ENCODE peak calls at places on chromosomes 4 and X, in four cellular contexts. T is pancreas; Q is brain microvascular endothelial cell; Z is CD8-positive, alpha-beta T cell. C is an unnamed sample.

GRCh38 chr4:157447195-157447594 is 226.7 kb downstream of the GRIA2 start:
- DNase-seq in Z (no peak), Q (no peak), T (no peak), C (peak; percentile 51)

GRCh38 chr4:183483997-183484396 is 20.9 kb upstream of the ING2 start:
- DNase-seq in T (no peak), Z (no peak), Q (no peak), C (no peak)

GRCh38 chr4:47198791-47199190 is 167.4 kb downstream of the GABRB1 start:
- DNase-seq in Q (no peak), Z (no peak), T (no peak), C (no peak)

GRCh38 chr4:17558941-17559708 is 17.9 kb upstream of the LAP3 start:
- DNase-seq in Z (no peak), T (no peak), Q (no peak), C (no peak)

GRCh38 chr4:122584517-122584916 is 36.3 kb downstream of the IL21 start:
- DNase-seq in T (no peak), Z (no peak), Q (peak; percentile 71), C (peak; percentile 66)

GRCh38 chrX:40607381-40607780 is 15.8 kb upstream of the MPC1L start:
- DNase-seq in Q (no peak), Z (no peak), T (no peak), C (no peak)

GRCh38 chr4:76430519-76431388 is 4.3 kb upstream of the SHROOM3 start:
- DNase-seq in Q (peak; percentile 37), T (no peak), Z (no peak), C (peak; percentile 73)

GRCh38 chr4:143391261-143391660 is 54.6 kb downstream of the GAB1 start:
- DNase-seq in T (no peak), Z (no peak), Q (no peak), C (no peak)

GRCh38 chr4:170339522-170339921 is 249.8 kb upstream of the AADAT start:
- DNase-seq in T (no peak), Z (no peak), Q (no peak), C (no peak)

GRCh38 chr4:175671491-175671934 is 140.6 kb downstream of the GPM6A start:
- DNase-seq in Z (no peak), T (no peak), Q (no peak), C (no peak)

GRCh38 chr4:42306221-42307109 is 90.8 kb upstream of the SHISA3 start:
- DNase-seq in Q (no peak), Z (no peak), T (no peak), C (no peak)

GRCh38 chrX:49287665-49288064 is 15.8 kb upstream of the GAGE10 start:
- DNase-seq in Z (no peak), T (no peak), Q (no peak), C (no peak)

GRCh38 chr4:145709843-145710242 is 29.9 kb downstream of the C4orf51 start:
- DNase-seq in T (no peak), Q (peak; percentile 86), Z (no peak), C (peak; percentile 86)

GRCh38 chrX:83819304-83819703 is 41.6 kb upstream of the CYLC1 start:
- DNase-seq in Z (no peak), T (no peak), Q (no peak), C (no peak)

GRCh38 chrX:50075630-50076349 is 125.0 kb downstream of the AKAP4 start:
- DNase-seq in Z (no peak), Q (no peak), T (no peak), C (no peak)

GRCh38 chrX:109695637-109696036 is 37.4 kb downstream of the ACSL4 start:
- DNase-seq in Z (no peak), T (no peak), Q (no peak), C (no peak)

GRCh38 chr4:183639291-183639690 is 19.7 kb downstream of the RWDD4 start:
- DNase-seq in T (no peak), Z (no peak), Q (no peak), C (no peak)

GRCh38 chr4:3865986-3866812 is 100.0 kb downstream of the ADRA2C start:
- DNase-seq in Z (no peak), Q (no peak), T (no peak), C (no peak)

GRCh38 chr4:158605393-158605792 is 66.3 kb downstream of the C4orf46 start:
- DNase-seq in T (no peak), Q (no peak), Z (no peak), C (no peak)

GRCh38 chrX:130529531-130529930 is 127.7 kb downstream of the RBMX2 start:
- DNase-seq in Q (no peak), Z (no peak), T (no peak), C (no peak)

GRCh38 chr4:155953151-155954117 is at the start of gene CTSO:
- DNase-seq in Z (peak; percentile 39), Q (peak; percentile 81), T (peak; percentile 66), C (peak; percentile 88)

GRCh38 chrX:152915541-152916241 is 17.8 kb downstream of the ZNF185 start:
- DNase-seq in T (no peak), Z (no peak), Q (peak; percentile 65), C (peak; percentile 52)

GRCh38 chrX:24646745-24647182 is 383 bp downstream of the PCYT1B start:
- DNase-seq in Q (no peak), T (no peak), Z (no peak), C (no peak)

GRCh38 chr4:168610911-168611530 is 114.2 kb downstream of the PALLD start:
- DNase-seq in Z (no peak), Q (no peak), T (no peak), C (no peak)

GRCh38 chr4:22962186-22962786 is 269.5 kb downstream of the GBA3 start:
- DNase-seq in Z (no peak), T (no peak), Q (peak; percentile 7), C (peak; percentile 58)

GRCh38 chrX:134764202-134764785 is 106.0 kb upstream of the PLAC1 start:
- DNase-seq in Q (no peak), Z (no peak), T (no peak), C (no peak)

GRCh38 chr4:86218721-86219481 is 141.0 kb downstream of the MAPK10 start:
- DNase-seq in Z (no peak), Q (peak; percentile 23), T (no peak), C (peak; percentile 38)

GRCh38 chr4:127732623-127733199 is 2.5 kb downstream of the SLC25A31 start:
- DNase-seq in Z (no peak), T (no peak), Q (peak; percentile 31), C (peak; percentile 13)

GRCh38 chr4:87716350-87717041 is 66.4 kb downstream of the DMP1 start:
- DNase-seq in Z (no peak), Q (no peak), T (no peak), C (no peak)

GRCh38 chrX:42797646-42798045 is 19.7 kb upstream of the PPP1R2C start:
- DNase-seq in Z (no peak), Q (no peak), T (no peak), C (no peak)

GRCh38 chrX:96684339-96685204 is at the start of gene DIAPH2:
- DNase-seq in Z (peak; percentile 34), Q (peak; percentile 78), T (peak; percentile 73), C (peak; percentile 78)

GRCh38 chr4:124738994-124739393 is 26.5 kb upstream of the ANKRD50 start:
- DNase-seq in T (no peak), Q (no peak), Z (no peak), C (no peak)

GRCh38 chr4:74023709-74024108 is 14.8 kb downstream of the CXCL3 start:
- DNase-seq in T (no peak), Z (no peak), Q (no peak), C (no peak)

GRCh38 chrX:16712116-16712824 is at the start of gene CTPS2:
- DNase-seq in Z (no peak), T (peak; percentile 57), Q (peak; percentile 33), C (peak; percentile 54)

GRCh38 chrX:15605233-15605632 is 4.5 kb upstream of the ACE2 start:
- DNase-seq in T (no peak), Z (no peak), Q (no peak), C (no peak)
- H3K4me3 ChIP-seq in T (no peak overlapping the region), Z (no peak overlapping the region), Q (no peak overlapping the region), C (no peak overlapping the region)

DNA sequence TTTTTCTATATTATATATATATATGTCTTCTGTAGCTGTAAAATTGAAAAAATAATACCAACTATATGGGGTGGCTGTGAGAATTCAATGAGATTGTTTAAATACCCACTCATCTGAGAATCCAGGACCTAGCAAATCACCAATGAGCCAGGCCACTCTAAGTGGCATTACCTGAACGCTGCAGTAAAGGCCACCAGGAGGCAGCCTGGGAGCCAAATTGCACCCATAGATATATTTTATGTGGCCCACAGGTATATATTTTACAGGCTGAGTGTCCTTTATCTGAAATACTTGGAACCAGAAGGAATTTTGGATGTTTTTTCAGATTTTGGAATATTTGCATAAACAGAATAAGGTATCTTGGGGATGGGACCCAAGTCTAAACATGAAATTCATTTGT is 58.2 kb upstream of the C4orf50 start:
- DNase-seq in Z (no peak), Q (no peak), T (no peak), C (no peak)
- TF ChIP-seq CTCF in Z (no peak), Q (no peak), T (no peak), C (no peak)

DNA sequence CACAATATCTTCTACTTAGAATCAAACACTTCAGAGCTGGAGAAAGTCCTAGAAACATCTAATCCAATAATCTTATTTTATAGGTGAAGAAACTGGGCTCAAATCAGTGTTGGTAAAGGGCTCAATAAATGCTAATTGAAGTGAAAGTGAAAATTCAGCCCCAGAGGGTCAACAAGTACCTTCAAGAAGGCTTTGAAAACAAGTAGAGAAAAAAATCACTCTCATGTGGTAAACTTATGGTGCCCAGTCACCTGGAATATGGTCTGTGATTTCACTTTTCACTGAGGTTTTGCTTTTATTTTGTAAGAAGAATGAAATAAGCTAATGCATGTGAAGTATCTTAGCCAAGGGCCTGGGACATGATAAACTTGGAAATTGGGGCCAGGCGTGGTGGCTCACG is 29.1 kb upstream of the EIF4E start:
- DNase-seq in Q (no peak), Z (no peak), T (no peak), C (no peak)
- H3K4me3 ChIP-seq in Q (no peak overlapping the region), Z (no peak overlapping the region), T (no peak overlapping the region), C (no peak overlapping the region)

DNA sequence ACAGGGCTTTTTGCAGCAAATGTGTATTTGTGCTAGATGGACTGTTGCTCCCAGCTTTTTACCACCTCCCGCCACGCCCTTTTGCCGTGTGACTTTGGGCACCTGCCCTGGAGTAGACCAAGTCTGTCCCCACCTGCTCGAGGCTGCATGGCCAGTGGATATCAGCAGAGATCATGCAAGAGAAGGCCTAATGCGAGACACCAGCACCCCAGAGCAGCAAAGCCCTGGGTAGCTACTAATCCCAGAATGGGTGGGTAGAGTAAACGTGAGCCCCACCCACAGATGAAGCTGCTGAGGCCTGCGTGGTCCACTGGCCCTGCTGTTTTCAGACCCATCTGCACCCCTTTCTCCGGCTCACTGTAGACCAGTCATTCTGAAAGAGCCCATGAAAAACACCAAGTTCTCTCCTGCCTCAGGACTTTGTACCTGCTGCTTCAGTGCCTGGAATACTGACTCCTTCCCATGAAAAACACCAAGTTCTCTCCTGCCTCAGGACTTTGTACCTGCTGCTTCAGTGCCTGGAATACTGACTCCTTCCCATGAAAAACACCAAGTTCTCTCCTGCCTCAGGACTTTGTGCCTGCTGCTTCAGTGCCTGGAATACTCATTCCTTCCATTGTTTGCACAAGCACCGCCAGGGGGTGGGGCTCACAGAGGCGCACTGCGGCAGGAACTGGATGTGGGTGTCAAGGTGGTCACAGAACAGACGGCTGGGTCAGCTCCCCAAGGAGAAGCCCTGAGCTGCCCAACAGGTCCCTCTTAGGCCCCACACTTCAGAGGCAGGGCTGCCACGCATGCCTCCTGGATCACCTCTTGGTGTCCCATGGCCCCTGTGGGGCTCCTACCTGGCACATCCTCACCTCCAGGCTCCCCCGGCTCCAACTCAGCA is 5.1 kb upstream of the TNIP2 start:
- DNase-seq in T (peak; percentile 77), Z (no peak), Q (no peak), C (peak; percentile 27)
- TF ChIP-seq CTCF in T (no peak), Z (no peak), Q (peak; percentile 53), C (no peak)

C was measured in foreskin fibroblast.